ENCODE peak calls at places on chromosomes 6 and 20, in seven cellular contexts. R, O, U, I, Z, S and A are unnamed samples.

GRCh38 chr20:25030007-25030648 is 27.8 kb downstream of the ACSS1 start:
- DNase-seq in R (no peak), O (no peak), U (no peak), I (peak), Z (no peak), S (no peak), A (no peak)

GRCh38 chr6:25254671-25255070 is 24.5 kb upstream of the CARMIL1 start:
- DNase-seq in R (no peak), O (no peak), U (no peak), I (no peak), Z (no peak), S (no peak), A (no peak)

GRCh38 chr6:30987304-30987703 is 3.8 kb downstream of the MUC21 start:
- DNase-seq in R (no peak), O (no peak), U (no peak), I (no peak), Z (no peak), S (no peak), A (no peak)

GRCh38 chr6:11732036-11732545 is 46.5 kb downstream of the ADTRP start:
- DNase-seq in R (no peak), O (peak), U (peak), I (peak), Z (no peak), S (no peak), A (no peak)

GRCh38 chr6:54286141-54286540 is 22.1 kb upstream of the TINAG start:
- DNase-seq in R (peak), O (no peak), U (no peak), I (no peak), Z (no peak), S (peak), A (no peak)

GRCh38 chr20:47568019-47568418 is 66.3 kb downstream of the NCOA3 start:
- DNase-seq in R (peak), O (peak), U (peak), I (no peak), Z (no peak), S (no peak), A (no peak)

GRCh38 chr6:82680192-82680591 is 316.6 kb downstream of the TPBG start:
- DNase-seq in R (no peak), O (no peak), U (no peak), I (no peak), Z (no peak), S (no peak), A (no peak)

GRCh38 chr6:83114164-83114563 is 46.7 kb downstream of the DOP1A start:
- DNase-seq in R (peak), O (no peak), U (no peak), I (no peak), Z (no peak), S (peak), A (no peak)

GRCh38 chr20:4925842-4926530 is 75.3 kb downstream of the SLC23A2 start:
- DNase-seq in R (peak), O (peak), U (no peak), I (peak), Z (no peak), S (peak), A (no peak)

GRCh38 chr6:79512014-79512413 is 25.2 kb downstream of the LCA5 start:
- DNase-seq in R (no peak), O (no peak), U (no peak), I (no peak), Z (no peak), S (no peak), A (no peak)
- TF ChIP-seq CTCF in R (no peak), O (no peak), U (no peak), I (no peak), Z (no peak), S (no peak), A (no peak)

GRCh38 chr6:89299451-89299850 is 15.6 kb downstream of the GABRR2 start:
- DNase-seq in R (no peak), O (no peak), U (no peak), I (no peak), Z (no peak), S (peak), A (no peak)
- TF ChIP-seq CTCF in R (peak), O (no peak), U (peak), I (no peak), Z (peak), S (peak), A (no peak)

GRCh38 chr20:44091026-44091425 is 96.0 kb downstream of the JPH2 start:
- DNase-seq in R (no peak), O (no peak), U (no peak), I (no peak), Z (no peak), S (no peak), A (no peak)
- TF ChIP-seq CTCF in R (no peak), O (no peak), U (no peak), I (no peak), Z (no peak), S (no peak), A (no peak)

GRCh38 chr20:49029203-49029602 is 16.9 kb upstream of the CSE1L start:
- DNase-seq in R (no peak), O (no peak), U (peak), I (no peak), Z (no peak), S (no peak), A (no peak)

GRCh38 chr20:49024220-49024619 is 21.9 kb upstream of the CSE1L start:
- DNase-seq in R (no peak), O (no peak), U (no peak), I (no peak), Z (no peak), S (no peak), A (no peak)

GRCh38 chr20:49030954-49031619 is 15.0 kb upstream of the CSE1L start:
- DNase-seq in R (no peak), O (peak), U (no peak), I (peak), Z (no peak), S (no peak), A (no peak)

GRCh38 chr20:49032455-49032854 is 13.7 kb upstream of the CSE1L start:
- DNase-seq in R (no peak), O (no peak), U (no peak), I (no peak), Z (no peak), S (no peak), A (no peak)

DNA sequence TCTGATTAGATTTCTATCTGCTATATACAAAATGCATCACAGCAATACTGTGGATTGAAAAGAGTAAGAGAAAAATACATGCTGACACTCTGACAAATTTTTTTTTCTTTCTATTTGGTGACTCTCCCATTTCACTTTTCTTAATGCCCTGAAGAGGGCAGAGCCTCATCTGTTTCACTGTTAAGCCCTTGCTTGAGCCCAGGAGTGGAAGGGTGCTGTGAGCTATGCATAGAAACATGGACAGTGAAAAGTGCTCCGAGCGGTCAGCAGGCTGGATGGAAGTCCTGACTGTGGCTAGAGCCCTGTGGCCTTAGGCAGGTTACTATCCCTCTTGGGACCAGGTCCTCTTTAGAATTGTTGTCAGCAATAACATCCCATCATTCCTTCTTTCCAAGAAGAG is 17.4 kb upstream of the CSE1L start:
- DNase-seq in R (peak), O (no peak), U (peak), I (no peak), Z (no peak), S (peak), A (no peak)
- TF ChIP-seq CTCF in R (peak), O (peak), U (peak), I (no peak), Z (peak), S (peak), A (no peak)